ENCODE peak calls at places on chromosomes 4 and X, in five cellular contexts. One of them, this sample, is unnamed.

GRCh38 chr4:25830545-25830944 is 32.2 kb downstream of the SEL1L3 start:
- DNase-seq in stromal cell of bone marrow: no peak
- DNase-seq in AG09309: no peak
- DNase-seq in kidney tubule cell: no peak
- DNase-seq in ecto neural progenitor cell: no peak
- DNase-seq in this sample: no peak

GRCh38 chr4:38177792-38178665 is 217.8 kb downstream of the PTTG2 start:
- DNase-seq in stromal cell of bone marrow: no peak
- DNase-seq in ecto neural progenitor cell: no peak
- DNase-seq in kidney tubule cell: no peak
- DNase-seq in AG09309: no peak
- DNase-seq in this sample: no peak

GRCh38 chr4:123976285-123976684 is 579.7 kb downstream of the SPRY1 start:
- DNase-seq in stromal cell of bone marrow: no peak
- DNase-seq in kidney tubule cell: no peak
- DNase-seq in AG09309: no peak
- DNase-seq in ecto neural progenitor cell: peak; percentile 48
- DNase-seq in this sample: no peak

GRCh38 chr4:16205298-16206164 is 20.7 kb downstream of the TAPT1 start:
- DNase-seq in kidney tubule cell: peak; percentile 56
- DNase-seq in AG09309: no peak
- DNase-seq in stromal cell of bone marrow: no peak
- DNase-seq in ecto neural progenitor cell: no peak
- DNase-seq in this sample: peak; percentile 45

GRCh38 chrX:6644411-6644810 is 109.5 kb upstream of the VCX3A start:
- DNase-seq in stromal cell of bone marrow: no peak
- DNase-seq in ecto neural progenitor cell: no peak
- DNase-seq in AG09309: no peak
- DNase-seq in kidney tubule cell: no peak
- DNase-seq in this sample: peak; percentile 12

GRCh38 chr4:2934077-2934812 is 29.0 kb downstream of the NOP14 start:
- DNase-seq in stromal cell of bone marrow: peak; percentile 33
- DNase-seq in kidney tubule cell: peak; percentile 62
- DNase-seq in ecto neural progenitor cell: peak; percentile 67
- DNase-seq in AG09309: no peak
- DNase-seq in this sample: peak; percentile 45

GRCh38 chr4:89528525-89529133 is 221.0 kb upstream of the GPRIN3 start:
- DNase-seq in stromal cell of bone marrow: no peak
- DNase-seq in kidney tubule cell: no peak
- DNase-seq in ecto neural progenitor cell: no peak
- DNase-seq in AG09309: no peak
- DNase-seq in this sample: no peak

GRCh38 chr4:74671074-74671698 is 123.1 kb downstream of the BTC start:
- DNase-seq in ecto neural progenitor cell: peak; percentile 58
- DNase-seq in kidney tubule cell: peak; percentile 76
- DNase-seq in AG09309: peak; percentile 17
- DNase-seq in stromal cell of bone marrow: peak; percentile 33
- DNase-seq in this sample: peak; percentile 81

GRCh38 chr4:153611679-153612078 is 72.4 kb upstream of the TLR2 start:
- DNase-seq in kidney tubule cell: peak; percentile 26
- DNase-seq in ecto neural progenitor cell: no peak
- DNase-seq in stromal cell of bone marrow: no peak
- DNase-seq in AG09309: no peak
- DNase-seq in this sample: peak; percentile 46

GRCh38 chr4:179415016-179415841 is 1973.0 kb upstream of the AGA start:
- DNase-seq in stromal cell of bone marrow: no peak
- DNase-seq in ecto neural progenitor cell: no peak
- DNase-seq in AG09309: no peak
- DNase-seq in kidney tubule cell: peak; percentile 44
- DNase-seq in this sample: no peak

GRCh38 chr4:7185487-7186030 is 6.8 kb upstream of the SORCS2 start:
- DNase-seq in kidney tubule cell: no peak
- DNase-seq in ecto neural progenitor cell: peak; percentile 22
- DNase-seq in stromal cell of bone marrow: no peak
- DNase-seq in AG09309: no peak
- DNase-seq in this sample: no peak

GRCh38 chr4:102472441-102473013 is 28.6 kb upstream of the NFKB1 start:
- DNase-seq in kidney tubule cell: no peak
- DNase-seq in ecto neural progenitor cell: no peak
- DNase-seq in stromal cell of bone marrow: no peak
- DNase-seq in AG09309: no peak
- DNase-seq in this sample: no peak

GRCh38 chr4:122863626-122864025 is 37.0 kb downstream of the FGF2 start:
- DNase-seq in stromal cell of bone marrow: no peak
- DNase-seq in AG09309: no peak
- DNase-seq in ecto neural progenitor cell: no peak
- DNase-seq in kidney tubule cell: no peak
- DNase-seq in this sample: no peak

GRCh38 chr4:2064276-2064991 is 5.3 kb downstream of the NAT8L start:
- DNase-seq in stromal cell of bone marrow: no peak
- DNase-seq in ecto neural progenitor cell: no peak
- DNase-seq in kidney tubule cell: no peak
- DNase-seq in AG09309: no peak
- DNase-seq in this sample: no peak

GRCh38 chrX:45843518-45843917 is 642.8 kb upstream of the DIPK2B start:
- DNase-seq in stromal cell of bone marrow: no peak
- DNase-seq in ecto neural progenitor cell: no peak
- DNase-seq in kidney tubule cell: peak; percentile 25
- DNase-seq in AG09309: no peak
- DNase-seq in this sample: peak; percentile 15

GRCh38 chrX:20435913-20436312 is 169.2 kb upstream of the RPS6KA3 start:
- DNase-seq in ecto neural progenitor cell: no peak
- DNase-seq in AG09309: no peak
- DNase-seq in kidney tubule cell: no peak
- DNase-seq in stromal cell of bone marrow: no peak
- DNase-seq in this sample: no peak

GRCh38 chr4:84583871-84584373 is 995 bp downstream of the CDS1 start:
- DNase-seq in stromal cell of bone marrow: no peak
- DNase-seq in kidney tubule cell: no peak
- DNase-seq in ecto neural progenitor cell: no peak
- DNase-seq in AG09309: no peak
- DNase-seq in this sample: no peak

GRCh38 chr4:122218762-122219161 is 66.6 kb downstream of the BLTP1 start:
- DNase-seq in kidney tubule cell: peak; percentile 5
- DNase-seq in stromal cell of bone marrow: no peak
- DNase-seq in AG09309: no peak
- DNase-seq in ecto neural progenitor cell: no peak
- DNase-seq in this sample: peak; percentile 32

GRCh38 chr4:144831971-144832370 is 186.0 kb downstream of the HHIP start:
- DNase-seq in ecto neural progenitor cell: no peak
- DNase-seq in stromal cell of bone marrow: no peak
- DNase-seq in kidney tubule cell: no peak
- DNase-seq in AG09309: no peak
- DNase-seq in this sample: no peak

GRCh38 chr4:84324850-84325249 is 174.2 kb downstream of the NKX6-1 start:
- DNase-seq in ecto neural progenitor cell: no peak
- DNase-seq in stromal cell of bone marrow: no peak
- DNase-seq in AG09309: no peak
- DNase-seq in kidney tubule cell: peak; percentile 7
- DNase-seq in this sample: no peak

GRCh38 chr4:123291329-123291728 is 105.3 kb upstream of the SPRY1 start:
- DNase-seq in AG09309: no peak
- DNase-seq in kidney tubule cell: no peak
- DNase-seq in stromal cell of bone marrow: no peak
- DNase-seq in ecto neural progenitor cell: no peak
- DNase-seq in this sample: no peak

GRCh38 chrX:153669174-153669890 is 4.3 kb downstream of the PNCK start:
- DNase-seq in stromal cell of bone marrow: no peak
- DNase-seq in ecto neural progenitor cell: peak; percentile 60
- DNase-seq in kidney tubule cell: no peak
- DNase-seq in AG09309: no peak
- DNase-seq in this sample: no peak

GRCh38 chrX:142096263-142096662 is 108.8 kb downstream of the MAGEC2 start:
- DNase-seq in kidney tubule cell: no peak
- DNase-seq in ecto neural progenitor cell: no peak
- DNase-seq in stromal cell of bone marrow: no peak
- DNase-seq in AG09309: no peak
- DNase-seq in this sample: no peak

GRCh38 chr4:38769441-38770210 is 13.2 kb downstream of the TLR10 start:
- DNase-seq in kidney tubule cell: peak; percentile 24
- DNase-seq in ecto neural progenitor cell: no peak
- DNase-seq in AG09309: no peak
- DNase-seq in stromal cell of bone marrow: no peak
- DNase-seq in this sample: no peak

GRCh38 chr4:148315049-148315448 is 127.2 kb downstream of the NR3C2 start:
- DNase-seq in stromal cell of bone marrow: no peak
- DNase-seq in AG09309: no peak
- DNase-seq in ecto neural progenitor cell: no peak
- DNase-seq in kidney tubule cell: peak; percentile 89
- DNase-seq in this sample: peak; percentile 30

GRCh38 chr4:168831585-168831918 is 178.5 kb downstream of the CBR4 start:
- DNase-seq in ecto neural progenitor cell: no peak
- DNase-seq in AG09309: no peak
- DNase-seq in kidney tubule cell: no peak
- DNase-seq in stromal cell of bone marrow: no peak
- DNase-seq in this sample: no peak

This sample was measured in ACHN.